ENCODE peak calls at places on chromosomes 3 and 15, in six cellular contexts. One of them, this sample, is unnamed.

GRCh38 chr15:34027606-34028005 is 11.4 kb downstream of the AVEN start:
- DNase-seq in hippocampal formation: no peak
- DNase-seq in HFFc6: no peak
- DNase-seq in HTR-8/SVneo: no peak
- DNase-seq in NCI-H1092: no peak
- DNase-seq in MV-4-11: no peak
- DNase-seq in this sample: no peak

GRCh38 chr3:48155122-48155521 is 33.1 kb downstream of the CDC25A start:
- DNase-seq in MV-4-11: no peak
- DNase-seq in HTR-8/SVneo: peak; percentile 41
- DNase-seq in hippocampal formation: no peak
- DNase-seq in NCI-H1092: no peak
- DNase-seq in HFFc6: peak; percentile 86
- DNase-seq in this sample: no peak

GRCh38 chr3:11757929-11758328 is 88.8 kb downstream of the TAMM41 start:
- DNase-seq in MV-4-11: no peak
- DNase-seq in hippocampal formation: no peak
- DNase-seq in HFFc6: no peak
- DNase-seq in NCI-H1092: no peak
- DNase-seq in HTR-8/SVneo: no peak
- DNase-seq in this sample: no peak

GRCh38 chr3:21912656-21913055 is 161.6 kb upstream of the ZNF385D start:
- DNase-seq in HTR-8/SVneo: no peak
- DNase-seq in NCI-H1092: no peak
- DNase-seq in HFFc6: peak; percentile 7
- DNase-seq in hippocampal formation: no peak
- DNase-seq in MV-4-11: no peak
- DNase-seq in this sample: no peak

GRCh38 chr3:36919439-36920160 is 25.3 kb downstream of the TRANK1 start:
- DNase-seq in NCI-H1092: no peak
- DNase-seq in HTR-8/SVneo: no peak
- DNase-seq in HFFc6: no peak
- DNase-seq in MV-4-11: no peak
- DNase-seq in hippocampal formation: no peak
- DNase-seq in this sample: no peak

GRCh38 chr15:78837131-78837530 is 25.9 kb upstream of the ADAMTS7 start:
- DNase-seq in hippocampal formation: no peak
- DNase-seq in HTR-8/SVneo: no peak
- DNase-seq in HFFc6: no peak
- DNase-seq in NCI-H1092: no peak
- DNase-seq in MV-4-11: no peak
- DNase-seq in this sample: no peak

GRCh38 chr3:68088216-68088615 is 433.8 kb upstream of the SUCLG2 start:
- DNase-seq in HFFc6: no peak
- DNase-seq in HTR-8/SVneo: no peak
- DNase-seq in hippocampal formation: no peak
- DNase-seq in NCI-H1092: no peak
- DNase-seq in MV-4-11: no peak
- DNase-seq in this sample: no peak

GRCh38 chr15:40893019-40893723 is 1.1 kb upstream of the VPS18 start:
- DNase-seq in HTR-8/SVneo: no peak
- DNase-seq in HFFc6: no peak
- DNase-seq in MV-4-11: no peak
- DNase-seq in hippocampal formation: no peak
- DNase-seq in NCI-H1092: no peak
- DNase-seq in this sample: no peak

GRCh38 chr15:55327392-55327791 is 8.4 kb downstream of the PIGB start:
- DNase-seq in hippocampal formation: no peak
- DNase-seq in MV-4-11: peak; percentile 95
- DNase-seq in HTR-8/SVneo: no peak
- DNase-seq in HFFc6: no peak
- DNase-seq in NCI-H1092: no peak
- DNase-seq in this sample: peak; percentile 74

GRCh38 chr3:4827767-4828166 is 151.5 kb upstream of the BHLHE40 start:
- DNase-seq in NCI-H1092: no peak
- DNase-seq in MV-4-11: peak; percentile 22
- DNase-seq in hippocampal formation: no peak
- DNase-seq in HFFc6: no peak
- DNase-seq in HTR-8/SVneo: no peak
- DNase-seq in this sample: no peak

GRCh38 chr3:8851703-8852102 is 82.3 kb upstream of the OXTR start:
- DNase-seq in NCI-H1092: no peak
- DNase-seq in HFFc6: peak; percentile 96
- DNase-seq in hippocampal formation: no peak
- DNase-seq in MV-4-11: no peak
- DNase-seq in HTR-8/SVneo: no peak
- DNase-seq in this sample: no peak

GRCh38 chr15:31080618-31081017 is 20.9 kb downstream of the TRPM1 start:
- DNase-seq in MV-4-11: peak; percentile 14
- DNase-seq in hippocampal formation: no peak
- DNase-seq in HFFc6: no peak
- DNase-seq in HTR-8/SVneo: peak; percentile 22
- DNase-seq in NCI-H1092: no peak
- DNase-seq in this sample: peak; percentile 2

GRCh38 chr3:59660376-59660775 is 610.6 kb upstream of the CFAP20DC start:
- DNase-seq in hippocampal formation: no peak
- DNase-seq in HTR-8/SVneo: no peak
- DNase-seq in HFFc6: no peak
- DNase-seq in MV-4-11: no peak
- DNase-seq in NCI-H1092: no peak
- DNase-seq in this sample: no peak

GRCh38 chr15:68295430-68295829 is 17.9 kb downstream of the FEM1B start:
- DNase-seq in hippocampal formation: no peak
- DNase-seq in HTR-8/SVneo: no peak
- DNase-seq in HFFc6: no peak
- DNase-seq in NCI-H1092: no peak
- DNase-seq in MV-4-11: no peak
- DNase-seq in this sample: no peak

GRCh38 chr15:64894395-64895056 is 17.2 kb upstream of the ANKDD1A start:
- DNase-seq in NCI-H1092: no peak
- DNase-seq in HFFc6: no peak
- DNase-seq in hippocampal formation: no peak
- DNase-seq in MV-4-11: no peak
- DNase-seq in HTR-8/SVneo: no peak
- DNase-seq in this sample: peak; percentile 20

GRCh38 chr3:95334461-95334860 is 1271.6 kb downstream of the NSUN3 start:
- DNase-seq in HFFc6: no peak
- DNase-seq in NCI-H1092: no peak
- DNase-seq in HTR-8/SVneo: no peak
- DNase-seq in MV-4-11: no peak
- DNase-seq in hippocampal formation: no peak
- DNase-seq in this sample: no peak

GRCh38 chr15:95840004-95840403 is 490.5 kb upstream of the NR2F2 start:
- DNase-seq in NCI-H1092: no peak
- DNase-seq in HFFc6: peak; percentile 70
- DNase-seq in HTR-8/SVneo: no peak
- DNase-seq in MV-4-11: no peak
- DNase-seq in hippocampal formation: no peak
- DNase-seq in this sample: no peak

GRCh38 chr3:40281995-40282394 is 27.5 kb upstream of the EIF1B start:
- DNase-seq in HFFc6: no peak
- DNase-seq in HTR-8/SVneo: no peak
- DNase-seq in NCI-H1092: no peak
- DNase-seq in MV-4-11: no peak
- DNase-seq in hippocampal formation: no peak
- DNase-seq in this sample: no peak

GRCh38 chr3:113140876-113141275 is 70.5 kb upstream of the BOC start:
- DNase-seq in hippocampal formation: no peak
- DNase-seq in NCI-H1092: no peak
- DNase-seq in MV-4-11: peak; percentile 86
- DNase-seq in HTR-8/SVneo: no peak
- DNase-seq in HFFc6: no peak
- DNase-seq in this sample: no peak

GRCh38 chr3:118808743-118809142 is 225.9 kb downstream of the IGSF11 start:
- DNase-seq in HTR-8/SVneo: no peak
- DNase-seq in HFFc6: no peak
- DNase-seq in MV-4-11: no peak
- DNase-seq in hippocampal formation: no peak
- DNase-seq in NCI-H1092: no peak
- DNase-seq in this sample: no peak

GRCh38 chr3:183260167-183260904 is 7.3 kb downstream of the B3GNT5 start:
- DNase-seq in NCI-H1092: no peak
- DNase-seq in HFFc6: no peak
- DNase-seq in HTR-8/SVneo: no peak
- DNase-seq in hippocampal formation: peak; percentile 49
- DNase-seq in MV-4-11: peak; percentile 98
- DNase-seq in this sample: peak; percentile 93

GRCh38 chr3:150956376-150956775 is 16.2 kb downstream of the CLRN1 start:
- DNase-seq in HTR-8/SVneo: peak; percentile 33
- DNase-seq in NCI-H1092: no peak
- DNase-seq in MV-4-11: no peak
- DNase-seq in HFFc6: peak; percentile 30
- DNase-seq in hippocampal formation: no peak
- DNase-seq in this sample: no peak

GRCh38 chr15:90035835-90036220 is 34.7 kb downstream of the ZNF710 start:
- DNase-seq in NCI-H1092: no peak
- DNase-seq in HTR-8/SVneo: no peak
- DNase-seq in HFFc6: no peak
- DNase-seq in hippocampal formation: no peak
- DNase-seq in MV-4-11: peak; percentile 57
- DNase-seq in this sample: peak; percentile 55

GRCh38 chr3:13015286-13016082 is 57.7 kb downstream of the IQSEC1 start:
- DNase-seq in hippocampal formation: no peak
- DNase-seq in HFFc6: no peak
- DNase-seq in MV-4-11: peak; percentile 37
- DNase-seq in NCI-H1092: peak; percentile 47
- DNase-seq in HTR-8/SVneo: no peak
- DNase-seq in this sample: no peak

GRCh38 chr15:89143503-89144162 is 55.4 kb downstream of the ABHD2 start:
- DNase-seq in MV-4-11: peak; percentile 94
- DNase-seq in NCI-H1092: peak; percentile 45
- DNase-seq in HTR-8/SVneo: no peak
- DNase-seq in hippocampal formation: peak; percentile 59
- DNase-seq in HFFc6: peak; percentile 79
- DNase-seq in this sample: peak; percentile 81

GRCh38 chr3:156472150-156472549 is 82.8 kb downstream of the SSR3 start:
- DNase-seq in NCI-H1092: no peak
- DNase-seq in MV-4-11: no peak
- DNase-seq in HTR-8/SVneo: no peak
- DNase-seq in HFFc6: no peak
- DNase-seq in hippocampal formation: no peak
- DNase-seq in this sample: no peak

GRCh38 chr15:72230197-72231065 is 559 bp downstream of the PKM start:
- DNase-seq in MV-4-11: peak; percentile 66
- DNase-seq in hippocampal formation: peak; percentile 79
- DNase-seq in HFFc6: peak; percentile 76
- DNase-seq in NCI-H1092: peak; percentile 53
- DNase-seq in HTR-8/SVneo: peak; percentile 83
- DNase-seq in this sample: peak; percentile 73

GRCh38 chr3:136267235-136267634 is 17.1 kb downstream of the PCCB start:
- DNase-seq in MV-4-11: no peak
- DNase-seq in NCI-H1092: no peak
- DNase-seq in HTR-8/SVneo: no peak
- DNase-seq in HFFc6: no peak
- DNase-seq in hippocampal formation: no peak
- DNase-seq in this sample: no peak

GRCh38 chr15:88487176-88487795 is 19.8 kb downstream of the MRPS11 start:
- DNase-seq in NCI-H1092: no peak
- DNase-seq in MV-4-11: no peak
- DNase-seq in hippocampal formation: no peak
- DNase-seq in HFFc6: peak; percentile 34
- DNase-seq in HTR-8/SVneo: no peak
- DNase-seq in this sample: no peak

GRCh38 chr3:170908235-170909116 is at the start of gene EIF5A2:
- DNase-seq in hippocampal formation: peak; percentile 74
- DNase-seq in MV-4-11: peak; percentile 99
- DNase-seq in HTR-8/SVneo: peak; percentile 97
- DNase-seq in NCI-H1092: peak; percentile 91
- DNase-seq in HFFc6: peak; percentile 90
- DNase-seq in this sample: peak; percentile 96

GRCh38 chr3:49930241-49930690 is 655 bp upstream of the MON1A start:
- DNase-seq in HTR-8/SVneo: no peak
- DNase-seq in NCI-H1092: no peak
- DNase-seq in MV-4-11: no peak
- DNase-seq in hippocampal formation: no peak
- DNase-seq in HFFc6: no peak
- DNase-seq in this sample: no peak

GRCh38 chr3:101884776-101885175 is 35.5 kb downstream of the NFKBIZ start:
- DNase-seq in NCI-H1092: no peak
- DNase-seq in MV-4-11: no peak
- DNase-seq in HFFc6: no peak
- DNase-seq in HTR-8/SVneo: no peak
- DNase-seq in hippocampal formation: no peak
- DNase-seq in this sample: no peak

GRCh38 chr15:88655103-88655553 is 16.3 kb downstream of the ISG20 start:
- DNase-seq in HTR-8/SVneo: no peak
- DNase-seq in hippocampal formation: no peak
- DNase-seq in NCI-H1092: no peak
- DNase-seq in MV-4-11: no peak
- DNase-seq in HFFc6: no peak
- DNase-seq in this sample: no peak

GRCh38 chr3:156764761-156765160 is 61.4 kb upstream of the LEKR1 start:
- DNase-seq in NCI-H1092: no peak
- DNase-seq in MV-4-11: no peak
- DNase-seq in HTR-8/SVneo: no peak
- DNase-seq in HFFc6: no peak
- DNase-seq in hippocampal formation: no peak
- DNase-seq in this sample: no peak

GRCh38 chr3:24222165-24222805 is 272.4 kb downstream of the THRB start:
- DNase-seq in NCI-H1092: no peak
- DNase-seq in HFFc6: peak; percentile 6
- DNase-seq in hippocampal formation: no peak
- DNase-seq in HTR-8/SVneo: peak; percentile 23
- DNase-seq in MV-4-11: no peak
- DNase-seq in this sample: peak; percentile 31

This sample was measured in Kasumi-1.